ENCODE peak calls at places on chromosomes 2 and 18, in four cellular contexts. G is renal cortical epithelial cell, M is non-pigmented ciliary epithelial cell, S is hippocampal formation. F is an unnamed sample.

GRCh38 chr18:50820901-50821520 is 1.2 kb upstream of the MRO start:
- DNase-seq in G (no peak), M (no peak), S (no peak), F (no peak)

GRCh38 chr2:215540646-215541045 is 104.8 kb upstream of the FN1 start:
- DNase-seq in S (no peak), M (peak; percentile 84), G (peak; percentile 67), F (no peak)

GRCh38 chr2:162926907-162927306 is 88.3 kb upstream of the KCNH7 start:
- DNase-seq in G (no peak), M (peak; percentile 27), S (no peak), F (no peak)

GRCh38 chr2:233013027-233013461 is at the start of gene NGEF:
- DNase-seq in S (no peak), G (peak; percentile 18), M (no peak), F (no peak)

GRCh38 chr18:75896865-75897264 is 469.4 kb upstream of the SMIM21 start:
- DNase-seq in S (no peak), M (no peak), G (peak; percentile 15), F (no peak)

GRCh38 chr2:208552943-208553342 is 146.4 kb downstream of the PTH2R start:
- DNase-seq in M (no peak), G (no peak), S (no peak), F (no peak)

GRCh38 chr2:190318931-190319556 is 582 bp downstream of the HIBCH start:
- DNase-seq in M (no peak), S (no peak), G (no peak), F (no peak)

GRCh38 chr2:152350155-152350679 is 15.2 kb downstream of the FMNL2 start:
- DNase-seq in S (no peak), G (no peak), M (no peak), F (no peak)

GRCh38 chr2:157831573-157832315 is 44.4 kb downstream of the ACVR1 start:
- DNase-seq in M (no peak), G (peak; percentile 57), S (no peak), F (no peak)

GRCh38 chr2:26770986-26771586 is 7.0 kb downstream of the SLC35F6 start:
- DNase-seq in G (peak; percentile 85), S (peak; percentile 61), M (no peak), F (peak; percentile 80)

GRCh38 chr18:58970943-58971799 is 106.5 kb downstream of the ZNF532 start:
- DNase-seq in G (no peak), M (no peak), S (no peak), F (no peak)

GRCh38 chr18:58316400-58316942 is 272.4 kb downstream of the NEDD4L start:
- DNase-seq in G (no peak), M (no peak), S (no peak), F (no peak)

F was measured in keratinocyte.